ENCODE peak calls at places on chromosomes 5 and 9, in ten cellular contexts. One of them, this sample, is unnamed.

GRCh38 chr9:79708541-79708940 is 136.8 kb downstream of the TLE4 start:
- DNase-seq in NCI-H1105: no peak
- DNase-seq in anterior cingulate cortex: no peak
- DNase-seq in stimulated activated CD8-positive, alpha-beta memory T cell treated with anti-CD3 and anti-CD28 coated beads, Interleukin-4, amount 100 ng/mL, for 1 hour: no peak
- DNase-seq in pons: no peak
- DNase-seq in AG09309: no peak
- DNase-seq in neural progenitor cell: no peak
- DNase-seq in substantia nigra: no peak
- DNase-seq in mesenteric fat pad: no peak
- DNase-seq in brain microvascular endothelial cell: no peak
- DNase-seq in this sample: no peak

GRCh38 chr5:132180134-132180745 is 47.4 kb downstream of the P4HA2 start:
- DNase-seq in neural progenitor cell: peak; percentile 60
- DNase-seq in pons: peak; percentile 31
- DNase-seq in stimulated activated CD8-positive, alpha-beta memory T cell treated with anti-CD3 and anti-CD28 coated beads, Interleukin-4, amount 100 ng/mL, for 1 hour: no peak
- DNase-seq in brain microvascular endothelial cell: peak; percentile 26
- DNase-seq in AG09309: peak; percentile 49
- DNase-seq in mesenteric fat pad: no peak
- DNase-seq in substantia nigra: no peak
- DNase-seq in NCI-H1105: no peak
- DNase-seq in anterior cingulate cortex: no peak
- DNase-seq in this sample: no peak

GRCh38 chr5:19172926-19173425 is 815.0 kb downstream of the CDH18 start:
- DNase-seq in substantia nigra: no peak
- DNase-seq in stimulated activated CD8-positive, alpha-beta memory T cell treated with anti-CD3 and anti-CD28 coated beads, Interleukin-4, amount 100 ng/mL, for 1 hour: no peak
- DNase-seq in pons: no peak
- DNase-seq in anterior cingulate cortex: no peak
- DNase-seq in neural progenitor cell: no peak
- DNase-seq in AG09309: no peak
- DNase-seq in brain microvascular endothelial cell: no peak
- DNase-seq in NCI-H1105: no peak
- DNase-seq in mesenteric fat pad: no peak
- DNase-seq in this sample: no peak

GRCh38 chr5:19568004-19568403 is 420.0 kb downstream of the CDH18 start:
- DNase-seq in substantia nigra: no peak
- DNase-seq in mesenteric fat pad: no peak
- DNase-seq in stimulated activated CD8-positive, alpha-beta memory T cell treated with anti-CD3 and anti-CD28 coated beads, Interleukin-4, amount 100 ng/mL, for 1 hour: no peak
- DNase-seq in brain microvascular endothelial cell: no peak
- DNase-seq in anterior cingulate cortex: no peak
- DNase-seq in NCI-H1105: no peak
- DNase-seq in AG09309: no peak
- DNase-seq in pons: no peak
- DNase-seq in neural progenitor cell: no peak
- DNase-seq in this sample: no peak

GRCh38 chr9:129143031-129143441 is 31.8 kb downstream of the PTPA start:
- DNase-seq in stimulated activated CD8-positive, alpha-beta memory T cell treated with anti-CD3 and anti-CD28 coated beads, Interleukin-4, amount 100 ng/mL, for 1 hour: peak; percentile 53
- DNase-seq in AG09309: peak; percentile 73
- DNase-seq in NCI-H1105: peak; percentile 54
- DNase-seq in pons: peak; percentile 85
- DNase-seq in brain microvascular endothelial cell: peak; percentile 93
- DNase-seq in anterior cingulate cortex: peak; percentile 81
- DNase-seq in substantia nigra: no peak
- DNase-seq in neural progenitor cell: peak; percentile 80
- DNase-seq in mesenteric fat pad: peak; percentile 94
- DNase-seq in this sample: no peak

GRCh38 chr5:75192804-75193203 is 43.9 kb downstream of the ANKRD31 start:
- DNase-seq in NCI-H1105: no peak
- DNase-seq in AG09309: no peak
- DNase-seq in mesenteric fat pad: no peak
- DNase-seq in stimulated activated CD8-positive, alpha-beta memory T cell treated with anti-CD3 and anti-CD28 coated beads, Interleukin-4, amount 100 ng/mL, for 1 hour: no peak
- DNase-seq in pons: no peak
- DNase-seq in brain microvascular endothelial cell: no peak
- DNase-seq in substantia nigra: no peak
- DNase-seq in neural progenitor cell: peak; percentile 5
- DNase-seq in anterior cingulate cortex: no peak
- DNase-seq in this sample: no peak

GRCh38 chr9:34633851-34634550 is 3.6 kb downstream of the SIGMAR1 start:
- DNase-seq in pons: peak; percentile 72
- DNase-seq in brain microvascular endothelial cell: peak; percentile 64
- DNase-seq in neural progenitor cell: peak; percentile 84
- DNase-seq in mesenteric fat pad: no peak
- DNase-seq in stimulated activated CD8-positive, alpha-beta memory T cell treated with anti-CD3 and anti-CD28 coated beads, Interleukin-4, amount 100 ng/mL, for 1 hour: peak; percentile 55
- DNase-seq in AG09309: peak; percentile 21
- DNase-seq in anterior cingulate cortex: peak; percentile 56
- DNase-seq in NCI-H1105: peak; percentile 46
- DNase-seq in substantia nigra: no peak
- DNase-seq in this sample: no peak

GRCh38 chr5:178564386-178564785 is 25.8 kb downstream of the COL23A1 start:
- DNase-seq in pons: no peak
- DNase-seq in brain microvascular endothelial cell: no peak
- DNase-seq in anterior cingulate cortex: no peak
- DNase-seq in mesenteric fat pad: no peak
- DNase-seq in stimulated activated CD8-positive, alpha-beta memory T cell treated with anti-CD3 and anti-CD28 coated beads, Interleukin-4, amount 100 ng/mL, for 1 hour: no peak
- DNase-seq in NCI-H1105: no peak
- DNase-seq in substantia nigra: no peak
- DNase-seq in neural progenitor cell: no peak
- DNase-seq in AG09309: no peak
- DNase-seq in this sample: no peak

GRCh38 chr5:168822745-168823281 is 243.6 kb upstream of the PANK3 start:
- DNase-seq in brain microvascular endothelial cell: peak; percentile 16
- DNase-seq in pons: no peak
- DNase-seq in stimulated activated CD8-positive, alpha-beta memory T cell treated with anti-CD3 and anti-CD28 coated beads, Interleukin-4, amount 100 ng/mL, for 1 hour: no peak
- DNase-seq in NCI-H1105: no peak
- DNase-seq in anterior cingulate cortex: no peak
- DNase-seq in AG09309: no peak
- DNase-seq in mesenteric fat pad: no peak
- DNase-seq in neural progenitor cell: no peak
- DNase-seq in substantia nigra: no peak
- DNase-seq in this sample: no peak

This sample was measured in vagina.